ENCODE peak calls at places on chromosomes 5 and 9, in four cellular contexts. B is H1, T is SK-N-SH, C is K562. A is an unnamed sample.
A peak's percentile ranks its signal among the peaks of the same experiment; 100 is the strongest.

GRCh38 chr5:59830801-59831200 is 62.7 kb downstream of the PDE4D start:
- DNase-seq in C (no peak), B (no peak), T (no peak), A (no peak)

GRCh38 chr5:121251954-121252353 is 599.7 kb upstream of the FTMT start:
- DNase-seq in T (no peak), B (no peak), C (no peak), A (no peak)

GRCh38 chr5:9302228-9302627 is 243.6 kb downstream of the SEMA5A start:
- DNase-seq in T (no peak), B (no peak), C (no peak), A (no peak)

GRCh38 chr9:35236692-35237091 is 74.9 kb downstream of the UNC13B start:
- DNase-seq in B (no peak), C (peak; percentile 5), T (no peak), A (no peak)

GRCh38 chr5:115214541-115214940 is 44.8 kb upstream of the TRIM36 start:
- DNase-seq in T (no peak), B (no peak), C (no peak), A (no peak)

GRCh38 chr9:127136880-127137639 is 14.6 kb upstream of the ANGPTL2 start:
- DNase-seq in C (no peak), B (no peak), T (no peak), A (no peak)

GRCh38 chr9:37292896-37293295 is 129.6 kb upstream of the GRHPR start:
- DNase-seq in T (no peak), C (no peak), B (no peak), A (no peak)

GRCh38 chr5:124059200-124059599 is 547.2 kb downstream of the CSNK1G3 start:
- DNase-seq in B (no peak), T (no peak), C (no peak), A (no peak)

GRCh38 chr9:35495984-35496383 is 6.1 kb downstream of the RUSC2 start:
- DNase-seq in T (no peak), B (no peak), C (no peak), A (no peak)

GRCh38 chr5:108579236-108579635 is 168.5 kb upstream of the FER start:
- DNase-seq in B (no peak), T (no peak), C (no peak), A (no peak)
- TF ChIP-seq TEAD4 in B (no peak), T (no peak), C (no peak), A (no peak)

GRCh38 chr9:89189215-89189614 is 10.6 kb upstream of the SHC3 start:
- DNase-seq in C (no peak), T (no peak), B (no peak), A (no peak)
- TF ChIP-seq TEAD4 in C (no peak), T (no peak), B (no peak), A (no peak)

GRCh38 chr9:89886281-89886700 is 281.5 kb downstream of the GADD45G start:
- DNase-seq in C (no peak), B (peak; percentile 19), T (no peak), A (no peak)
- TF ChIP-seq TEAD4 in C (no peak), B (no peak), T (no peak), A (no peak)

DNA sequence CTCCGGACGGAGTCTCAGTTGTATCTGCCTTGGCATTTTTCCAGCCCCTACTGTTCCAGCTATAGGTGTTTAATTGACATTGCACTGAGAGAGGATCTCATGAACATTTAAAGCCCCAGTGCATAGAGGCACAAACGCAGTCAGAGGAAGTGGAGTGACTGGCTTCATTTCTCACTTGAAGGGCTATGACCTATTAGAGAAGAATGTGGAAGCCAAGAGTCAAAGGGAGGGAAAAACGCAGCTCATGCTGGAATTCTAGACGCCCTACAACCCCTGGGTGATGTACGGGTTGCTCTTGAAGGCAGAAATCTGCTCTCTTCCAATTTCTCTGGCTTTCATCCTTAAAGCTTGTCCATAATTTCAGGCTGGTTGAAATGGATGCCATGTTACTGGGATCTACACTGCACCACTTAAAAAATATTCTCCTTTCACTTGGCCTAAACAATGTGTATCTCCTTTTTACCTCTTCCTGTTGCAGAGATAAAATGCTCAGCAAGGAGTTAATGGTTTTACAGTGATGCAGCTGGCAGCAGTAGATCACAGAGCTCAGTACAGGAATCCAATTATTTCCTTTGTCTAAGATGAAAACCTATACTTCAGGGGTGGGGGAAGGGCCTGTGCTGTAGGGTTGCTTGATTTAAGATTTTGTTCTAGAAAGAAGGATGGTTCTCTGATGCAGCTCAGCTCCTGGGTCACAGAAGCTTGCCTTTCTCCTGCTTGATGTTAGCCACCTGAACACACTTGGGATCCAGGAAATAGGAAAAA is 61.8 kb upstream of the MAMDC2 start:
- DNase-seq in B (no peak), C (no peak), T (no peak), A (no peak)
- TF ChIP-seq TEAD4 in B (no peak), C (no peak), T (no peak), A (no peak)

DNA sequence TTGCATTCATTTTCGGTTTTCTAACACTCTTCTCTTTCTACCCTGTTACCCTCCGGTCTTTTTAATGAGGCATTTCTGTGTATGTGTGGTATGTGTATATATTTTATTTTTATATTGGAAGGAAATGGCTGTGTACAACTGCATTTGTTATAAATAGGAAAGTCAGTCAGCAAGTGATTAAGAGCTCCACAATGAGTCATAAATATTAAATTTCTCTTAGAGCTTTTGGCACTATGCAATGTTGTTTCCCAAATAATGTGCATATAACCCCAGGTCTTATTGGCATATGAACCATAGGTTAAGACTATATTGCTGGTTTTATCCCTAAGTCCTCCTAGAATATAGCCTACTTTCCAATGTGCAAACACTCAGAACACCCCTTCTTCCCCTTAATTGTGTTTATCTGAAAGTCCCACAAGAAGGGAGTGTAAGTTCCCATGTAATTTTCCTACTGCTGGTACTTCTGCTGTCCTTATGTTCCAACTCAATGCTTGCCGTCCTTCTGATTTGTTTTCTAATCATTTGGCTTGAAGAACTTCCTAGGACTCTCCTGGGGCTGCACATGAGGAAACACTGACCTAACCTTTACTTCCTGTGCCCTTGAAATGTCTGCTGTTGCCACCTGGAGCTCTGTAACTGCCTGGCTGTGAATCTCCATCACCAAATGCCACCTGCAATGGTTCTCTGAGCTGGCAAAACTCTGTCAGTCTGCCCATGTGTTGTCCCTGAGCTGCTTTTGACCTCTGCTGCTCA is 65.5 kb upstream of the PCSK5 start:
- DNase-seq in C (no peak), B (no peak), T (no peak), A (no peak)
- TF ChIP-seq TEAD4 in C (no peak), B (no peak), T (no peak), A (no peak)

GRCh38 chr9:131111186-131111853 is 14.1 kb upstream of the NUP214 start:
- DNase-seq in C (peak; percentile 68), T (no peak), B (no peak), A (no peak)
- TF ChIP-seq TEAD4 in C (no peak), T (no peak), B (no peak), A (no peak)

DNA sequence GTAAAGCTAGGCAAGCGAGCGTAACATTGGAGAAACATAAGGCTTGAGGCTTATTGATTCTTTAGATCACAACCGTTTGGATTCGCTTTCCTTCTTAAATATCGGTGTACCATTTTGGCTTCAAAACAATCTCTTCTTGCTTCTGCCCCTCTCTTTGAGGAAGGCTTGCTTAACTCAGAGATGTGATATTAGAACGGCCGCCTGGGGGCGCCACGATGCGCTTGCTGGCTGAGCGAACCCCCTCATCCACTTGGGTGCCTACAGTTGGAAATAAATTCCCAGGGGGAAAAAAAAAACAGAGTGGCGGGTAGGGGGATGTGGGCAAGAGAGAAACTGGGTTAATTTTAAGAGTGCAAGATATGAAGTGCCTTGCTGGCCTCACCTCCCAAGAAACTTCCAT is 116.0 kb downstream of the DPYSL3 start:
- DNase-seq in B (peak; percentile 27), T (no peak), C (no peak), A (peak; percentile 83)
- TF ChIP-seq TEAD4 in B (no peak), T (no peak), C (no peak), A (no peak)

GRCh38 chr9:129273941-129274709 is 96.1 kb upstream of the IER5L start:
- DNase-seq in C (no peak), B (no peak), T (peak; percentile 3), A (no peak)

GRCh38 chr9:129270205-129270604 is 92.1 kb upstream of the IER5L start:
- DNase-seq in B (no peak), T (no peak), C (no peak), A (no peak)

GRCh38 chr9:129270903-129271431 is 92.9 kb upstream of the IER5L start:
- DNase-seq in T (no peak), C (no peak), B (no peak), A (no peak)

GRCh38 chr9:129273136-129273895 is 95.3 kb upstream of the IER5L start:
- DNase-seq in C (no peak), B (no peak), T (no peak), A (no peak)

GRCh38 chr9:129272348-129273025 is 94.4 kb upstream of the IER5L start:
- DNase-seq in C (no peak), B (no peak), T (peak; percentile 1), A (no peak)
- TF ChIP-seq TEAD4 in C (no peak), B (no peak), T (no peak), A (no peak)

GRCh38 chr5:76082790-76083554 is at the start of gene SV2C:
- DNase-seq in T (peak; percentile 89), C (no peak), B (no peak), A (peak; percentile 47)

GRCh38 chr5:76085286-76085579 is 2.0 kb downstream of the SV2C start:
- DNase-seq in C (no peak), T (no peak), B (no peak), A (no peak)

GRCh38 chr5:76084496-76085285 is 1.5 kb downstream of the SV2C start:
- DNase-seq in T (peak; percentile 92), C (no peak), B (no peak), A (peak; percentile 44)

GRCh38 chr5:76081811-76082783 is 1.1 kb upstream of the SV2C start:
- DNase-seq in B (no peak), T (peak; percentile 82), C (no peak), A (peak; percentile 28)

GRCh38 chr5:76083555-76084495 is 642 bp downstream of the SV2C start:
- DNase-seq in C (no peak), T (peak; percentile 65), B (no peak), A (peak; percentile 54)
- TF ChIP-seq TEAD4 in C (no peak), T (no peak), B (no peak), A (no peak)